ENCODE peak calls at places on chromosome 13, in six cellular contexts. One of them, this sample, is unnamed.

GRCh38 chr13:30731658-30732390 is 3.5 kb upstream of the ALOX5AP start:
- DNase-seq in IMR-90: no peak
- DNase-seq in left ventricle myocardium inferior: no peak
- DNase-seq in foreskin fibroblast: no peak
- DNase-seq in esophagus muscularis mucosa: no peak
- DNase-seq in mammary epithelial cell: no peak
- DNase-seq in this sample: no peak

GRCh38 chr13:31032574-31033095 is 100.2 kb downstream of the TEX26 start:
- DNase-seq in esophagus muscularis mucosa: no peak
- DNase-seq in foreskin fibroblast: no peak
- DNase-seq in left ventricle myocardium inferior: no peak
- DNase-seq in mammary epithelial cell: peak; percentile 64
- DNase-seq in IMR-90: no peak
- DNase-seq in this sample: no peak

GRCh38 chr13:95950103-95950502 is 103.1 kb downstream of the UGGT2 start:
- DNase-seq in IMR-90: no peak
- DNase-seq in esophagus muscularis mucosa: no peak
- DNase-seq in foreskin fibroblast: no peak
- DNase-seq in mammary epithelial cell: no peak
- DNase-seq in left ventricle myocardium inferior: no peak
- DNase-seq in this sample: no peak

GRCh38 chr13:74218291-74218690 is 84.1 kb upstream of the KLF12 start:
- DNase-seq in left ventricle myocardium inferior: no peak
- DNase-seq in esophagus muscularis mucosa: no peak
- DNase-seq in IMR-90: no peak
- DNase-seq in foreskin fibroblast: no peak
- DNase-seq in mammary epithelial cell: no peak
- DNase-seq in this sample: no peak

GRCh38 chr13:106499905-106500304 is 35.6 kb downstream of the EFNB2 start:
- DNase-seq in foreskin fibroblast: peak; percentile 25
- DNase-seq in esophagus muscularis mucosa: no peak
- DNase-seq in left ventricle myocardium inferior: no peak
- DNase-seq in IMR-90: peak; percentile 47
- DNase-seq in mammary epithelial cell: no peak
- DNase-seq in this sample: no peak

GRCh38 chr13:71137106-71137505 is 729.9 kb downstream of the DACH1 start:
- DNase-seq in IMR-90: no peak
- DNase-seq in mammary epithelial cell: no peak
- DNase-seq in esophagus muscularis mucosa: no peak
- DNase-seq in foreskin fibroblast: no peak
- DNase-seq in left ventricle myocardium inferior: no peak
- DNase-seq in this sample: no peak

GRCh38 chr13:43469791-43470190 is 317.0 kb downstream of the ENOX1 start:
- DNase-seq in left ventricle myocardium inferior: no peak
- DNase-seq in foreskin fibroblast: no peak
- DNase-seq in IMR-90: peak; percentile 11
- DNase-seq in mammary epithelial cell: no peak
- DNase-seq in esophagus muscularis mucosa: no peak
- DNase-seq in this sample: no peak

GRCh38 chr13:28077231-28077630 is 23.1 kb downstream of the FLT3 start:
- DNase-seq in esophagus muscularis mucosa: no peak
- DNase-seq in IMR-90: no peak
- DNase-seq in mammary epithelial cell: no peak
- DNase-seq in foreskin fibroblast: no peak
- DNase-seq in left ventricle myocardium inferior: no peak
- DNase-seq in this sample: no peak

GRCh38 chr13:51502206-51502651 is 49.4 kb upstream of the INTS6 start:
- DNase-seq in IMR-90: peak; percentile 59
- DNase-seq in foreskin fibroblast: peak; percentile 51
- DNase-seq in esophagus muscularis mucosa: no peak
- DNase-seq in mammary epithelial cell: peak; percentile 75
- DNase-seq in left ventricle myocardium inferior: no peak
- DNase-seq in this sample: no peak

GRCh38 chr13:77831870-77832269 is 86.8 kb downstream of the EDNRB start:
- DNase-seq in left ventricle myocardium inferior: no peak
- DNase-seq in foreskin fibroblast: no peak
- DNase-seq in IMR-90: no peak
- DNase-seq in mammary epithelial cell: no peak
- DNase-seq in esophagus muscularis mucosa: no peak
- DNase-seq in this sample: no peak

GRCh38 chr13:79782541-79783216 is 301.7 kb downstream of the NDFIP2 start:
- DNase-seq in IMR-90: peak; percentile 77
- DNase-seq in left ventricle myocardium inferior: peak; percentile 68
- DNase-seq in foreskin fibroblast: peak; percentile 53
- DNase-seq in esophagus muscularis mucosa: no peak
- DNase-seq in mammary epithelial cell: peak; percentile 85
- DNase-seq in this sample: no peak

GRCh38 chr13:43665388-43665787 is 121.4 kb downstream of the ENOX1 start:
- DNase-seq in esophagus muscularis mucosa: no peak
- DNase-seq in left ventricle myocardium inferior: no peak
- DNase-seq in foreskin fibroblast: no peak
- DNase-seq in IMR-90: no peak
- DNase-seq in mammary epithelial cell: no peak
- DNase-seq in this sample: no peak

GRCh38 chr13:36362251-36362650 is 16.1 kb upstream of the SPART start:
- DNase-seq in IMR-90: peak; percentile 91
- DNase-seq in mammary epithelial cell: peak; percentile 90
- DNase-seq in esophagus muscularis mucosa: no peak
- DNase-seq in foreskin fibroblast: peak; percentile 81
- DNase-seq in left ventricle myocardium inferior: no peak
- DNase-seq in this sample: no peak

GRCh38 chr13:31234729-31235128 is 35.0 kb downstream of the B3GLCT start:
- DNase-seq in IMR-90: no peak
- DNase-seq in foreskin fibroblast: no peak
- DNase-seq in left ventricle myocardium inferior: no peak
- DNase-seq in mammary epithelial cell: no peak
- DNase-seq in esophagus muscularis mucosa: no peak
- DNase-seq in this sample: no peak

GRCh38 chr13:46728777-46729176 is 68.2 kb downstream of the ESD start:
- DNase-seq in esophagus muscularis mucosa: no peak
- DNase-seq in mammary epithelial cell: peak; percentile 8
- DNase-seq in left ventricle myocardium inferior: no peak
- DNase-seq in foreskin fibroblast: no peak
- DNase-seq in IMR-90: no peak
- DNase-seq in this sample: no peak

GRCh38 chr13:26919311-26919710 is 158.7 kb upstream of the GPR12 start:
- DNase-seq in left ventricle myocardium inferior: no peak
- DNase-seq in IMR-90: no peak
- DNase-seq in mammary epithelial cell: no peak
- DNase-seq in foreskin fibroblast: no peak
- DNase-seq in esophagus muscularis mucosa: no peak
- DNase-seq in this sample: no peak

GRCh38 chr13:30745917-30746686 is 10.8 kb downstream of the ALOX5AP start:
- DNase-seq in esophagus muscularis mucosa: no peak
- DNase-seq in mammary epithelial cell: peak; percentile 11
- DNase-seq in IMR-90: no peak
- DNase-seq in left ventricle myocardium inferior: no peak
- DNase-seq in foreskin fibroblast: no peak
- DNase-seq in this sample: no peak

GRCh38 chr13:109790951-109791605 is 4.7 kb upstream of the IRS2 start:
- DNase-seq in left ventricle myocardium inferior: no peak
- DNase-seq in foreskin fibroblast: no peak
- DNase-seq in mammary epithelial cell: peak; percentile 35
- DNase-seq in IMR-90: peak; percentile 41
- DNase-seq in esophagus muscularis mucosa: peak; percentile 72
- DNase-seq in this sample: no peak

GRCh38 chr13:113129921-113130750 is 7.5 kb downstream of the F10 start:
- DNase-seq in IMR-90: no peak
- DNase-seq in esophagus muscularis mucosa: no peak
- DNase-seq in mammary epithelial cell: no peak
- DNase-seq in foreskin fibroblast: no peak
- DNase-seq in left ventricle myocardium inferior: no peak
- DNase-seq in this sample: no peak

GRCh38 chr13:22107549-22107948 is 436.7 kb downstream of the FGF9 start:
- DNase-seq in foreskin fibroblast: no peak
- DNase-seq in mammary epithelial cell: no peak
- DNase-seq in esophagus muscularis mucosa: no peak
- DNase-seq in left ventricle myocardium inferior: no peak
- DNase-seq in IMR-90: no peak
- DNase-seq in this sample: no peak

GRCh38 chr13:102399791-102400618 is 1.8 kb downstream of the FGF14 start:
- DNase-seq in mammary epithelial cell: peak; percentile 3
- DNase-seq in foreskin fibroblast: no peak
- DNase-seq in left ventricle myocardium inferior: peak; percentile 25
- DNase-seq in esophagus muscularis mucosa: no peak
- DNase-seq in IMR-90: no peak
- DNase-seq in this sample: no peak

GRCh38 chr13:29520671-29521070 is 74.8 kb downstream of the SLC7A1 start:
- DNase-seq in mammary epithelial cell: no peak
- DNase-seq in foreskin fibroblast: peak; percentile 81
- DNase-seq in left ventricle myocardium inferior: no peak
- DNase-seq in esophagus muscularis mucosa: no peak
- DNase-seq in IMR-90: peak; percentile 55
- DNase-seq in this sample: peak; percentile 62

GRCh38 chr13:44306401-44307192 is 67.0 kb upstream of the SERP2 start:
- DNase-seq in esophagus muscularis mucosa: no peak
- DNase-seq in foreskin fibroblast: peak; percentile 95
- DNase-seq in left ventricle myocardium inferior: peak; percentile 43
- DNase-seq in IMR-90: peak; percentile 99
- DNase-seq in mammary epithelial cell: peak; percentile 97
- DNase-seq in this sample: peak; percentile 93

GRCh38 chr13:44142911-44143665 is 230.5 kb upstream of the SERP2 start:
- DNase-seq in mammary epithelial cell: peak; percentile 85
- DNase-seq in esophagus muscularis mucosa: no peak
- DNase-seq in IMR-90: peak; percentile 49
- DNase-seq in left ventricle myocardium inferior: no peak
- DNase-seq in foreskin fibroblast: no peak
- DNase-seq in this sample: no peak

DNA sequence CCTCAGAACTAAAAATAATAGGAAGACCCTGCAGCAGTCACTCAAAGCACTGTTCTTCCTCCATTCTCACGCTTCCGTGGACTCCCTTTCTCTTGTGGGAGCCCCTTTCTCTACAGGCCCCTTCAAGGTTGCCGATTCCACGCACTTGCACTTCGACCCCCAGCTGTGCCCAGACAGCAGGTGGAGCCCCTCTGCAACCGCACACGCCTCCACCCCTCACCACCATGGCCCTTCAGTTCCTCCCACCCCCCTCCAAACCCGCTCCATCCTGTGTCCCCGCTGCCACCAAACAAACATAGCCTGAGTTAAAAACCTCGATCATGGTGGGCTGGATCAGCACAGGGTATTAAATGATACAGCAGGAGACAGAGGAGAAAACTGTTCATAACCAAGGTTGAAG is 102.6 kb downstream of the STK24 start:
- DNase-seq in foreskin fibroblast: no peak
- DNase-seq in esophagus muscularis mucosa: no peak
- DNase-seq in IMR-90: no peak
- DNase-seq in left ventricle myocardium inferior: no peak
- DNase-seq in mammary epithelial cell: no peak
- DNase-seq in this sample: no peak
- TF ChIP-seq CTCF in foreskin fibroblast: no peak
- TF ChIP-seq CTCF in esophagus muscularis mucosa: no peak
- TF ChIP-seq CTCF in IMR-90: no peak
- TF ChIP-seq CTCF in left ventricle myocardium inferior: no peak
- TF ChIP-seq CTCF in mammary epithelial cell: no peak
- TF ChIP-seq CTCF in this sample: no peak

GRCh38 chr13:48749699-48750473 is 96.2 kb downstream of the CYSLTR2 start:
- DNase-seq in mammary epithelial cell: peak; percentile 99
- DNase-seq in foreskin fibroblast: peak; percentile 98
- DNase-seq in esophagus muscularis mucosa: peak; percentile 96
- DNase-seq in left ventricle myocardium inferior: peak; percentile 80
- DNase-seq in IMR-90: peak; percentile 99
- DNase-seq in this sample: peak; percentile 92
- TF ChIP-seq CTCF in mammary epithelial cell: peak; percentile 64
- TF ChIP-seq CTCF in foreskin fibroblast: peak; percentile 64
- TF ChIP-seq CTCF in esophagus muscularis mucosa: peak; percentile 50
- TF ChIP-seq CTCF in left ventricle myocardium inferior: peak; percentile 66
- TF ChIP-seq CTCF in IMR-90: peak; percentile 58
- TF ChIP-seq CTCF in this sample: peak; percentile 72

GRCh38 chr13:45628094-45628493 is 12.6 kb upstream of the ERICH6B start:
- DNase-seq in left ventricle myocardium inferior: no peak
- DNase-seq in IMR-90: no peak
- DNase-seq in foreskin fibroblast: no peak
- DNase-seq in mammary epithelial cell: no peak
- DNase-seq in esophagus muscularis mucosa: no peak
- DNase-seq in this sample: no peak

GRCh38 chr13:45627656-45628055 is 12.1 kb upstream of the ERICH6B start:
- DNase-seq in left ventricle myocardium inferior: no peak
- DNase-seq in IMR-90: no peak
- DNase-seq in mammary epithelial cell: no peak
- DNase-seq in foreskin fibroblast: no peak
- DNase-seq in esophagus muscularis mucosa: no peak
- DNase-seq in this sample: no peak

GRCh38 chr13:45621950-45622349 is 6.4 kb upstream of the ERICH6B start:
- DNase-seq in esophagus muscularis mucosa: peak; percentile 50
- DNase-seq in foreskin fibroblast: no peak
- DNase-seq in IMR-90: no peak
- DNase-seq in mammary epithelial cell: no peak
- DNase-seq in left ventricle myocardium inferior: no peak
- DNase-seq in this sample: no peak

GRCh38 chr13:45626731-45627374 is 11.3 kb upstream of the ERICH6B start:
- DNase-seq in IMR-90: no peak
- DNase-seq in foreskin fibroblast: no peak
- DNase-seq in mammary epithelial cell: no peak
- DNase-seq in left ventricle myocardium inferior: no peak
- DNase-seq in esophagus muscularis mucosa: peak; percentile 14
- DNase-seq in this sample: no peak

DNA sequence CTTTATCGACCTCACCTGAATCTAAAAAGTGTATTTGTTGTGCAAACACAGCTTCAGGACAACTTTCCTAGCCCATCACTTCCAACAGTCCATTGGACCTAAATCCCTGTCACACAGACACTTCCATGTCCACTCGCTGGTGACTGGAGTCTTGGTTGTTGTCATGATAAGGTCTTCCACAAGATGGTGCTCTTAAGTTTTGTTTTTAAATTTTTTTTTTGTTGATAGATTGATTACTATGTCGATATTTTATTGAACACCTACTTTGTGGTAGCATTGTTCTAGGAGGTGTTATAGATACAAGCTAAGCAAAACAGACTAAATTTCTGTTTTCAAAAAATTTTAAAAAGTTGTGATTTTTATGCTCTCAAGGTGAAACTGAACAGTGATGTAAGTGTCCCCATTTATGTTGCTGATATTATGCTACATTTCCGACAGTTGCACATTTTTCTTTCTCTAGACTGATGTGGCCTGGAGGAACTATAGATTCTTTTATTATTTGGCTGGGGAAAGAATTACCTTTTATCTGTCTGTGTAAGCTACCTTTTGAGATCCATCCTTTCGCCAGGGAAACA is 8.1 kb upstream of the ERICH6B start:
- DNase-seq in left ventricle myocardium inferior: no peak
- DNase-seq in esophagus muscularis mucosa: peak; percentile 26
- DNase-seq in foreskin fibroblast: peak; percentile 9
- DNase-seq in mammary epithelial cell: no peak
- DNase-seq in IMR-90: peak; percentile 16
- DNase-seq in this sample: no peak
- TF ChIP-seq CTCF in left ventricle myocardium inferior: peak; percentile 57
- TF ChIP-seq CTCF in esophagus muscularis mucosa: peak; percentile 9
- TF ChIP-seq CTCF in foreskin fibroblast: peak; percentile 48
- TF ChIP-seq CTCF in mammary epithelial cell: peak; percentile 60
- TF ChIP-seq CTCF in IMR-90: peak; percentile 50
- TF ChIP-seq CTCF in this sample: peak; percentile 49

DNA sequence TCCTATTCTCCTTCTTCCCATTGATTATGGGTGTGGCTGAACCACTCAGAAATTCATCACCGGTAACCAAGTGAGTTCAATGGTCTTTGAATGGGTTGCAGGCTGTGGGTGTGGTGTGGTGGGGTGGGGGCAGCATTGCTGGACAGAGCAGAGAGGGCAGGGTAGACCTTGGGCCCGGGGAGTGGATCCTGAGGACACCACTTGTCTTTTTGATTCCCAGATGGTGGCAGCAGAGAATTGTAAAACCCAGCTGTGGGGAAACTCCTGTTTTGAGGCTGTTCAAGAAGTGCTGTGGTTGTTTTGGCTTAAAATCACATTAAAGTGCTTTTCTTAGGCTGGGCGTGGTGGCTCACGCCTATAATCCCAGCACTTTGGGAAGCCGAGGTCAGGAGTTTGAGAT is 45.8 kb upstream of the RGCC start:
- DNase-seq in foreskin fibroblast: peak; percentile 62
- DNase-seq in mammary epithelial cell: peak; percentile 42
- DNase-seq in esophagus muscularis mucosa: peak; percentile 90
- DNase-seq in left ventricle myocardium inferior: no peak
- DNase-seq in IMR-90: peak; percentile 71
- DNase-seq in this sample: peak; percentile 46
- TF ChIP-seq CTCF in foreskin fibroblast: peak; percentile 39
- TF ChIP-seq CTCF in mammary epithelial cell: peak; percentile 57
- TF ChIP-seq CTCF in esophagus muscularis mucosa: peak; percentile 24
- TF ChIP-seq CTCF in left ventricle myocardium inferior: peak; percentile 50
- TF ChIP-seq CTCF in IMR-90: peak; percentile 67
- TF ChIP-seq CTCF in this sample: peak; percentile 62